ENCODE peak calls at places on chromosomes 6 and 20, in four cellular contexts. H is GM12878, E is SK-N-SH, O is K562. V is an unnamed sample.

GRCh38 chr6:100493206-100493888 is 28.6 kb upstream of the SIM1 start:
- DNase-seq in H (no peak), E (no peak), O (no peak), V (peak)

GRCh38 chr6:24064106-24064505 is 61.9 kb upstream of the NRSN1 start:
- DNase-seq in H (no peak), E (peak), O (peak), V (peak)

GRCh38 chr6:10266462-10266861 is 148.4 kb downstream of the TFAP2A start:
- DNase-seq in H (no peak), E (no peak), O (no peak), V (no peak)

GRCh38 chr20:59823860-59824259 is 109.6 kb downstream of the SYCP2 start:
- DNase-seq in H (no peak), E (peak), O (no peak), V (no peak)

GRCh38 chr20:62201173-62202082 is 18.6 kb downstream of the MTG2 start:
- DNase-seq in H (peak), E (no peak), O (no peak), V (no peak)

GRCh38 chr6:158069800-158070195 is 88.1 kb downstream of the SYNJ2 start:
- DNase-seq in H (no peak), E (no peak), O (no peak), V (no peak)

GRCh38 chr6:116528163-116528562 is 16.7 kb downstream of the CALHM5 start:
- DNase-seq in H (no peak), E (no peak), O (no peak), V (no peak)

GRCh38 chr6:32393660-32394420 is 13.1 kb downstream of the BTNL2 start:
- DNase-seq in H (no peak), E (no peak), O (no peak), V (no peak)

GRCh38 chr20:54228841-54229240 is 21.0 kb downstream of the PFDN4 start:
- DNase-seq in H (no peak), E (no peak), O (no peak), V (no peak)

GRCh38 chr6:162854734-162855191 is 127.0 kb downstream of the PACRG start:
- DNase-seq in H (no peak), E (no peak), O (no peak), V (no peak)

GRCh38 chr6:31170600-31170881 is at the start of gene POU5F1:
- DNase-seq in H (no peak), E (no peak), O (no peak), V (peak)

GRCh38 chr20:4130404-4131189 is 115.2 kb upstream of the RNF24 start:
- DNase-seq in H (no peak), E (no peak), O (peak), V (no peak)

DNA sequence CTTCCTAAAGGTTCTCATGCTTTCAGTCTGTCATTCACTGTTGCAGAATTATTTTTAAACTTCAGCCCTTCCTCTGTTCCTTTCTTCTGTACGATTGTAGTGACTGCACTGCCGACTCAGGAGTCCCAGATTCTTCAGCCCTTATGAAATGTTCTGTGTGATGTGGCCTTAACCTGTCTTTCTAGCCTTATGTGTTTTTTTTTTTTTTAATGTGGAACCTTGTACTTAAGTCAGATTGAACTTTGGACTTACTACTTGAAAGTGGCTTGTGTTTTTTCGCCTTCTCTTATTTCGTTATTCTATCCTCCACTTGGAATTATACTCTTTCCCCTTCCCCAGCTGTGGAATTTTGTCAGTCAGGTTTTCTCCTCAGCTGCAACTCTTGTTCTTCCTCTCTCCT is 8.7 kb downstream of the CEP43 start:
- DNase-seq in H (no peak), E (no peak), O (no peak), V (no peak)
- TF ChIP-seq USF1 in H (no peak), E (no peak), O (no peak), V (no peak)

GRCh38 chr6:151659212-151659611 is 148.3 kb upstream of the ESR1 start:
- DNase-seq in H (no peak), E (no peak), O (no peak), V (no peak)
- TF ChIP-seq USF1 in H (no peak), E (no peak), O (no peak), V (no peak)

GRCh38 chr6:127768745-127769144 is 132.1 kb downstream of the THEMIS start:
- DNase-seq in H (no peak), E (no peak), O (no peak), V (no peak)
- TF ChIP-seq USF1 in H (no peak), E (no peak), O (no peak), V (no peak)

GRCh38 chr20:11204926-11205768 is 531.3 kb upstream of the JAG1 start:
- DNase-seq in H (peak), E (peak), O (peak), V (peak)
- TF ChIP-seq USF1 in H (no peak), E (no peak), O (no peak), V (no peak)

DNA sequence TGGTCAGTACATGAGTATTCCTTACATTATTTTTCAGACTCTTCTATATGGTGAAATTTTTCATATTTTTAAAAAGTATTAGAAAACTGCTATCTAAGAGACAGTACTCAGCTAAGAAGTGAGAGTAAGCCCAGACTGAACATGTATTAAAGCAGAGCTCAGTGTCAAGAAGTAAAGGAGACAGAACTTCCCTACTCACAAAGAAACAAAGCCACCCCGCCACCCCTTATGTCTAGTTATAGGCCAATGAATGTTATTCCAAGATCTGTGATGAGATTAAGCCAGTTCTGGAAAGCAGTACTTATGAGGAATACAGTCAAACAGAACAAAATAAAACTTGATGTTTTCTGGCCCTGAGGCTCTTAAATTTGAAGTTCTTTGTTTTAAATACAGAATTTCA is 114.5 kb downstream of the RNGTT start:
- DNase-seq in H (no peak), E (peak), O (no peak), V (no peak)
- TF ChIP-seq USF1 in H (no peak), E (no peak), O (no peak), V (no peak)

DNA sequence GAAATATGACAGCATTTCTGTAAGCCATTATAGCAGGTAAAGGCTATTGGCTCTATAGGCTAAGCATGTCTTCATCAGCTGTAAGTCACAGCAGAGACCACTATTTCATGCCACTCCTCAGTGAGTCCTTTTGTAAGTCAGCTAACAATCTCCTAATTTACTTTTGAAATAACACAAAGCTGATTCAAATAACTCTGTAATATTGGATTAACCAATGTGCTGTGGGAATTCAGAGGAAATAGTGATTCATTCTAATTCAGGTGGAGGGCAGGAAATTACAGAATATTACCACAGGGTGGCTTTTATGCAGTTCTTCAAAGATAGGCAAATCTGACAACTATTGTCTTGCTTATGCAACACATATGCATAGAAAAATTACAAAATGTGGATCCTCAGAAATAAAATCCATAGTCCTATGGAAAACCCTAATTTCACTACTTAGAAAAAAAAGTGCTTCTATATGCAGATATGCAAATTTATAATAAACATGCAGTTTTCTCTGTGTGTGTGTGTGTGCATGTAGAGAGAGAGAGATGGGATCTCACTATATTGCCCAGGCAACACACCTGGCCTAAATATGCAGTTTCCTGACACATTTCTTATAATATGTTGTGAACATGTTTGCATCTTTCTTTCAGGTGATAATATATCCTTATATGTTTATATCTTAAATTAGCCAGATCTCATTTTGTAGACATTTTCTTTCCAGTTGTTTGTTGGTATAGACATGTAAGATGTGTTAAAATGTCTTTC is 4.8 kb upstream of the SMIM28 start:
- DNase-seq in H (no peak), E (no peak), O (no peak), V (no peak)
- TF ChIP-seq USF1 in H (no peak), E (no peak), O (no peak), V (no peak)

GRCh38 chr6:6494677-6495076 is 93.8 kb upstream of the LY86 start:
- DNase-seq in H (peak), E (peak), O (peak), V (peak)
- TF ChIP-seq USF1 in H (no peak), E (no peak), O (no peak), V (no peak)

GRCh38 chr6:166933396-166933795 is 23.0 kb downstream of the RNASET2 start:
- DNase-seq in H (no peak), E (no peak), O (no peak), V (no peak)
- TF ChIP-seq USF1 in H (no peak), E (no peak), O (no peak), V (no peak)